ENCODE peak calls at places on chromosomes 3 and 15, in seven cellular contexts. G is neural progenitor cell, S is heart left ventricle, K is GM13976, J is bronchial epithelial cell, X is dorsolateral prefrontal cortex, V is neural crest cell. L is an unnamed sample.

GRCh38 chr15:62334581-62334980 is 169.5 kb upstream of the C2CD4B start:
- DNase-seq in G (no peak), S (no peak), K (no peak), J (peak), X (no peak), V (no peak), L (no peak)

GRCh38 chr3:112304611-112305010 is 10.6 kb upstream of the SLC9C1 start:
- DNase-seq in G (peak), S (no peak), K (no peak), J (no peak), X (no peak), V (no peak), L (no peak)

GRCh38 chr3:8069981-8070380 is 431.6 kb upstream of the LMCD1 start:
- DNase-seq in G (no peak), S (no peak), K (no peak), J (no peak), X (no peak), V (no peak), L (no peak)

GRCh38 chr3:133492159-133492860 is 81.2 kb upstream of the CDV3 start:
- DNase-seq in G (no peak), S (no peak), K (no peak), J (no peak), X (no peak), V (no peak), L (no peak)

GRCh38 chr3:133608405-133608804 is 34.9 kb downstream of the CDV3 start:
- DNase-seq in G (no peak), S (no peak), K (no peak), J (no peak), X (no peak), V (no peak), L (no peak)

GRCh38 chr15:98735895-98736617 is 87.7 kb downstream of the IGF1R start:
- DNase-seq in G (no peak), S (no peak), K (no peak), J (no peak), X (no peak), V (no peak), L (no peak)

GRCh38 chr3:37660782-37661181 is 200.9 kb upstream of the CTDSPL start:
- DNase-seq in G (no peak), S (no peak), K (no peak), J (peak), X (no peak), V (no peak), L (no peak)

GRCh38 chr3:194058189-194058571 is 77.8 kb upstream of the HES1 start:
- DNase-seq in G (peak), S (peak), K (peak), J (peak), X (no peak), V (peak), L (no peak)

GRCh38 chr3:5115506-5116162 is 6.5 kb upstream of the ARL8B start:
- DNase-seq in G (no peak), S (no peak), K (no peak), J (no peak), X (no peak), V (no peak), L (no peak)

GRCh38 chr3:64668582-64669510 is 19.0 kb downstream of the ADAMTS9 start:
- DNase-seq in G (no peak), S (no peak), K (no peak), J (no peak), X (no peak), V (no peak), L (no peak)

GRCh38 chr15:33675246-33675645 is 293.1 kb upstream of the CHRM5 start:
- DNase-seq in G (peak), S (no peak), K (peak), J (peak), X (no peak), V (no peak), L (no peak)

GRCh38 chr3:108474581-108474980 is 35.8 kb downstream of the MYH15 start:
- DNase-seq in G (no peak), S (no peak), K (no peak), J (no peak), X (no peak), V (no peak), L (peak)

GRCh38 chr3:109644332-109644731 is 307.0 kb upstream of the DPPA4 start:
- DNase-seq in G (no peak), S (no peak), K (no peak), J (no peak), X (no peak), V (no peak), L (no peak)

GRCh38 chr15:41511331-41512077 is 2.1 kb downstream of the LTK start:
- DNase-seq in G (peak), S (no peak), K (peak), J (no peak), X (no peak), V (no peak), L (no peak)

GRCh38 chr3:130539005-130539404 is 22.0 kb downstream of the COL6A6 start:
- DNase-seq in G (peak), S (no peak), K (peak), J (peak), X (no peak), V (peak), L (peak)

GRCh38 chr15:81781316-81781868 is 264.4 kb downstream of the MEX3B start:
- DNase-seq in G (no peak), S (no peak), K (no peak), J (no peak), X (no peak), V (no peak), L (no peak)

GRCh38 chr15:35616436-35617271 is 70.7 kb upstream of the DPH6 start:
- DNase-seq in G (no peak), S (no peak), K (no peak), J (no peak), X (no peak), V (no peak), L (no peak)

GRCh38 chr3:13277860-13278531 is 142.1 kb downstream of the NUP210 start:
- DNase-seq in G (no peak), S (no peak), K (no peak), J (peak), X (peak), V (no peak), L (no peak)

DNA sequence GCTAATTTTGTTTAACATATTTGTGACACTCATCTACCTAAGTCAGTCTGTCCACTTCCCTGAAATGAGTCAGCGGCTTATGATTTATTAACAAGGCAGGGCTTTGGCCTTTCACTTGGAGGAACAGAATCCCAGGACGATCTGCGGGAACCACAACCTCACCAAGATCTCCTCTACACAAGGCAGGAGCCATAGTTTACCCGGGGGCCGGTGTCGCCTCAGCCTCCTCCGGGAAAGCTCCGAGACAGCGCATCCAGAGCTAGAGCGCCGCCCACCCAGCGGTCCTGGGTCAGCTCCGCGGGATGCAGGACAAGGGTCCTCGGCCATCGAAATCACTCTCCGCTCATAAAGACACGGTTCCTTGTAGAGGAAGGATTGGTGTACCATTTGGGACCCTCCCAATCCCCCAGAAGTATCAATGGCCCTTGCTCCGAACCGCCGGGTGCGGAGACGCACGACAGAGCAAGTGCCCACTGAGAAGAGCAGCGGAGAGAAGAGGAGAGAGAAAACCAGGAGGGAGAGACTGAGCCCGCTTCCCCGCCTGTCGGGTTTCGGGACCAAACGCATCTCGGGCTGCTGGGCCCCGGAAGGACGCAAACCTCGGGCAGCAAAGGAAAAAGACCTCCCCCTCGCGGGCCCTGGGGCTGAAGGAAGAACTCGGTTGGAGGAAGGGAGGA is 13.1 kb upstream of the ALCAM start:
- DNase-seq in G (peak), S (no peak), K (no peak), J (peak), X (no peak), V (peak), L (no peak)
- TF ChIP-seq CTCF in G (no peak), S (no peak), K (no peak), J (no peak), X (peak), V (no peak), L (no peak)

DNA sequence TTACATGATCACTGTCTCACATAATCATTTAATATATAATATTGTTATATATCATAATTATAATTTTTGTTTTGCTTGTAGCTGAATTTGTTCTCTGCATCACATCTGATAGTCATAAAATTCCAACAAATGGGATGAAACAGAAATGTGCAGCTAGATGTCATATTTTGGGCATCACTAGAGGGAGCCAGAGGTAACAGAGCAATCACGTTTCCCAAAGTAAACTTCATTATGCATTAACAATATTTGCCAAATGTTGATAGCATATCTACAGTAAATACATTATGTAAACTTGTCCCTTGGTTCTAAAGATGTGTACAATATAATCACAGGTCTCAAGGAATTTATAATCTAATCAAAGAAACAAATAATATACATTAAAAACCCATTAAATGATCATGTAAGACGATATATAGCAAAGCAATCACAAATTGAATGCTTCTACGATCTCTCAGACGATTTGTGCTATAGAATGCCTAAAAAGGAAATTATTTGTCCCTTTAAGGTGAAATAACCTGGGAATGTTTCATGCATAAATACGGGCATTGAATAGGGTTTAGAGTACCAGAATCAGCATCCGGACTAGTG is 234.2 kb upstream of the MCTP2 start:
- DNase-seq in G (peak), S (no peak), K (no peak), J (peak), X (no peak), V (peak), L (no peak)
- TF ChIP-seq CTCF in G (peak), S (peak), K (peak), J (peak), X (peak), V (peak), L (peak)

GRCh38 chr3:178203650-178204049 is 332.6 kb upstream of the KCNMB2 start:
- DNase-seq in G (no peak), S (no peak), K (no peak), J (no peak), X (no peak), V (no peak), L (no peak)
- TF ChIP-seq CTCF in G (no peak), S (no peak), K (no peak), J (no peak), X (no peak), V (no peak), L (no peak)

DNA sequence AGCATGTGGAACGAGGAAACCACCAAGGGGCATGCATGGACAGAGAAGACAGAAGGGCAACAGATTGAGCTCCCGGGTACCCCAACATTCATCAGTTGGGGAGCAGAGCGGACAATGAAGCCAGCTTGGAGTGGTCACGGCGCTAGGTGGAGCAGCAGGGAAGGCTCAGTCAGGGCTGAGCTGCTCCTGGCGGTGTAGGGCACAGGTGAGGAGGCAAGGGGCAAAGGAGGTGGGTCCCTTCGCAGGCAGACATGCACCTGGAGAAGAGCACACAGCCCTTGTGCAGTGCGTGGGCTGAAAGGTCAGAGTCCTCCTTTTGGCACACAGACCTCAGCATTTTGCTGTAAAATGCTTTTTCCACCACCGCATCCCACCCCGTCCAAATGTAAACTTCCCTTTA is 90.0 kb upstream of the SLC6A6 start:
- DNase-seq in G (no peak), S (no peak), K (no peak), J (no peak), X (no peak), V (no peak), L (no peak)
- TF ChIP-seq CTCF in G (no peak), S (no peak), K (no peak), J (peak), X (no peak), V (no peak), L (no peak)

GRCh38 chr3:11805716-11806115 is 41.0 kb downstream of the TAMM41 start:
- DNase-seq in G (no peak), S (no peak), K (no peak), J (no peak), X (no peak), V (no peak), L (no peak)

GRCh38 chr3:11808231-11808630 is 38.5 kb downstream of the TAMM41 start:
- DNase-seq in G (no peak), S (no peak), K (no peak), J (no peak), X (no peak), V (no peak), L (no peak)

GRCh38 chr3:11807651-11808050 is 39.0 kb downstream of the TAMM41 start:
- DNase-seq in G (no peak), S (no peak), K (no peak), J (no peak), X (no peak), V (no peak), L (no peak)

GRCh38 chr3:11810276-11810675 is 36.4 kb downstream of the TAMM41 start:
- DNase-seq in G (no peak), S (no peak), K (no peak), J (peak), X (no peak), V (no peak), L (peak)
- TF ChIP-seq CTCF in G (no peak), S (no peak), K (no peak), J (no peak), X (no peak), V (no peak), L (no peak)

L was measured in AG09319.